ENCODE peak calls at places on chromosome 6, in seven cellular contexts. H is colonic mucosa, L is neural progenitor cell, X is A549, F is cardiac fibroblast, J is fibroblast of lung, N is kidney epithelial cell. S is an unnamed sample.

GRCh38 chr6:16345449-16346330 is 107.3 kb downstream of the GMPR start:
- DNase-seq in H (no peak), L (peak), X (peak), F (peak), J (peak), N (no peak), S (no peak)

GRCh38 chr6:6821639-6822261 is 233.2 kb downstream of the LY86 start:
- DNase-seq in H (no peak), L (no peak), X (no peak), F (no peak), J (no peak), N (no peak), S (no peak)

GRCh38 chr6:170295519-170296422 is 4.9 kb upstream of the DLL1 start:
- DNase-seq in H (no peak), L (peak), X (no peak), F (no peak), J (no peak), N (no peak), S (no peak)

GRCh38 chr6:78749326-78749725 is 118.0 kb upstream of the IRAK1BP1 start:
- DNase-seq in H (no peak), L (no peak), X (no peak), F (no peak), J (no peak), N (no peak), S (no peak)

GRCh38 chr6:11595903-11596302 is 58.4 kb downstream of the TMEM170B start:
- DNase-seq in H (no peak), L (peak), X (no peak), F (no peak), J (no peak), N (no peak), S (no peak)

GRCh38 chr6:52547647-52548352 is 29.1 kb downstream of the TRAM2 start:
- DNase-seq in H (peak), L (no peak), X (no peak), F (peak), J (peak), N (no peak), S (no peak)

GRCh38 chr6:140572129-140572528 is 1197.7 kb upstream of the CITED2 start:
- DNase-seq in H (no peak), L (no peak), X (no peak), F (peak), J (peak), N (peak), S (no peak)

GRCh38 chr6:155125916-155126315 is 130.8 kb downstream of the TIAM2 start:
- DNase-seq in H (no peak), L (no peak), X (no peak), F (no peak), J (peak), N (no peak), S (no peak)

GRCh38 chr6:36204068-36204753 is 7.7 kb downstream of the BRPF3 start:
- DNase-seq in H (no peak), L (no peak), X (no peak), F (no peak), J (no peak), N (no peak), S (no peak)

GRCh38 chr6:161100072-161100471 is 108.5 kb downstream of the MAP3K4 start:
- DNase-seq in H (no peak), L (no peak), X (no peak), F (no peak), J (no peak), N (peak), S (no peak)

GRCh38 chr6:131053546-131054240 is 9.4 kb downstream of the EPB41L2 start:
- DNase-seq in H (no peak), L (no peak), X (no peak), F (no peak), J (no peak), N (no peak), S (no peak)

GRCh38 chr6:38283734-38284362 is 355.9 kb downstream of the BTBD9 start:
- DNase-seq in H (no peak), L (no peak), X (no peak), F (no peak), J (no peak), N (peak), S (no peak)

GRCh38 chr6:156564128-156564806 is 212.9 kb upstream of the ARID1B start:
- DNase-seq in H (peak), L (peak), X (peak), F (peak), J (peak), N (no peak), S (no peak)

GRCh38 chr6:24902782-24903181 is 33.0 kb downstream of the RIPOR2 start:
- DNase-seq in H (no peak), L (no peak), X (no peak), F (peak), J (peak), N (peak), S (no peak)

GRCh38 chr6:156832166-156832743 is 55.1 kb downstream of the ARID1B start:
- DNase-seq in H (no peak), L (no peak), X (peak), F (peak), J (peak), N (no peak), S (no peak)

GRCh38 chr6:155177369-155177961 is 86.3 kb upstream of the CLDN20 start:
- DNase-seq in H (peak), L (peak), X (peak), F (peak), J (peak), N (no peak), S (no peak)

GRCh38 chr6:112501705-112502104 is 154.6 kb downstream of the RFPL4B start:
- DNase-seq in H (no peak), L (peak), X (no peak), F (peak), J (peak), N (no peak), S (no peak)

GRCh38 chr6:106918128-106918527 is 56.4 kb downstream of the CD24 start:
- DNase-seq in H (no peak), L (no peak), X (no peak), F (no peak), J (no peak), N (no peak), S (no peak)

GRCh38 chr6:341914-342831 is 49.4 kb upstream of the IRF4 start:
- DNase-seq in H (no peak), L (no peak), X (no peak), F (no peak), J (no peak), N (no peak), S (no peak)

GRCh38 chr6:35804996-35805736 is at the start of gene LHFPL5:
- DNase-seq in H (peak), L (peak), X (peak), F (peak), J (peak), N (no peak), S (no peak)

GRCh38 chr6:143449082-143449481 is 1.4 kb downstream of the ADAT2 start:
- DNase-seq in H (no peak), L (no peak), X (no peak), F (no peak), J (no peak), N (no peak), S (no peak)

DNA sequence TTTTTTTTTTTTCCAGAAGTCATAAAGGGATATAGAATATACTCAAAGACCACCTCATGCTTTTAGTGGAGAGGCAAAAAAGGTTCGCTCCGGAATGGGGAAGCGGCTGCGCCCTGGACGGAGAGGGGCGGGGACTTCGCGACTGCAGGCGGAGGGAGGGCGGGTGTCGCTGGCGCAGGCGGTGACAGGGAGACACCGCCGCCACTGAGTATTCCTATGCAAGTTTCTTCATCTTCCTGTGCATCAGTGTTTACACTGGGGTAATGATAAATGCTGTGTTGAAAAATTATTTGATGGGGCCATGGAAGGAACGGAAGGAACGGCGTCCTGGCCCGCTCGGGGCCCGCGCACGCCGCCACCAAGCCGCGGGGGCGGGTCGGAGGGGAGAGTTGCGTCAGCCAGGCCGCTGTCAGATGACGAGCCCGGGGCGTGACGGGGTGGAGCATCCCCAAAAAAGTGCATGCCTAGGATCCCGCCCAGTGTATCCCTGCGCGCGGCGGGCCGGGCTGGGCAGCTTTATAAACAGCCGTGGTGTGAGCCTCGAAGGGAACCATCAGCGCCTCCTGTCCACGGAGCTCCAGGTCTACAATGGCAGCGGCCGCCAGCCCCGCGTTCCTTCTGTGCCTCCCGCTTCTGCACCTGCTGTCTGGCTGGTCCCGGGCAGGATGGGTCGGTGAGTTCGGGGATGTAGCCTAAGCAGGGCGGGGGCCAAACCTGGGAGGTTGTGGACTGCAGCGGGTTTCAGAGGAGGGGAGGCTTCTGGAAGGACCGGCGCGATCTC is at the start of gene ULBP1:
- DNase-seq in H (peak), L (peak), X (peak), F (peak), J (peak), N (no peak), S (peak)
- H3K4me3 ChIP-seq in H (peak), L (peak), X (peak), F (peak), J (peak), N (peak), S (peak)

GRCh38 chr6:47033029-47033796 is 8.9 kb downstream of the ADGRF1 start:
- DNase-seq in H (no peak), L (no peak), X (no peak), F (no peak), J (no peak), N (no peak), S (no peak)

GRCh38 chr6:47031656-47032055 is 10.5 kb downstream of the ADGRF1 start:
- DNase-seq in H (no peak), L (no peak), X (no peak), F (no peak), J (no peak), N (no peak), S (no peak)

GRCh38 chr6:47034919-47035318 is 7.2 kb downstream of the ADGRF1 start:
- DNase-seq in H (no peak), L (peak), X (no peak), F (peak), J (peak), N (peak), S (no peak)

GRCh38 chr6:47029865-47030561 is 12.1 kb downstream of the ADGRF1 start:
- DNase-seq in H (no peak), L (no peak), X (no peak), F (no peak), J (no peak), N (no peak), S (no peak)

DNA sequence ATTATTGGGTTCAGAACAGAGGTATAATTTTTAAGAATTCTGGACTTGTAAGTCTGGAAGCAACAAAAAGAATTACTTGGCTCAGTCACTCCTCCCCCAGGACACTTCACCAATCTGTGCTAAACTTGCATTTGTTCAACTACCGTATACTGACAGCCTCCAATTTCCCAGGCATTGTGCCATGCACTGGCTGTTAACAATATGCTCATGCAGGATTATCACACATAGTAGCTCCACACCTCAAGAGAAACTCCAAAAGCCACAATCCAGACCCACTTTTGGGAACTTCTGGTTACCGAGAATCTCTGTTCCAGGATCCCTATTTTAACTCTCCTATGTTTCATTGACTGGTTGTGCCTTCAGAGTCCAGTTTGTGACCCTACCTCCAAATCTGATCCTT is 7.7 kb downstream of the ADGRF1 start:
- DNase-seq in H (no peak), L (no peak), X (no peak), F (peak), J (no peak), N (no peak), S (no peak)
- H3K4me3 ChIP-seq in H (no peak), L (no peak), X (no peak), F (no peak), J (no peak), N (no peak), S (no peak)

GRCh38 chr6:45327956-45328522 is at the start of gene RUNX2:
- DNase-seq in H (no peak), L (no peak), X (no peak), F (peak), J (peak), N (peak), S (no peak)
- H3K4me3 ChIP-seq in H (no peak), L (no peak), X (no peak), F (no peak), J (peak), N (no peak), S (peak)

GRCh38 chr6:118524686-118525085 is 23.4 kb upstream of the PLN start:
- DNase-seq in H (no peak), L (no peak), X (no peak), F (no peak), J (no peak), N (no peak), S (no peak)
- H3K4me3 ChIP-seq in H (no peak), L (no peak), X (no peak), F (no peak), J (no peak), N (no peak), S (no peak)

GRCh38 chr6:21265264-21266044 is 328.1 kb upstream of the SOX4 start:
- DNase-seq in H (no peak), L (no peak), X (no peak), F (no peak), J (peak), N (no peak), S (no peak)
- H3K4me3 ChIP-seq in H (no peak), L (no peak), X (no peak), F (no peak), J (no peak), N (no peak), S (no peak)

DNA sequence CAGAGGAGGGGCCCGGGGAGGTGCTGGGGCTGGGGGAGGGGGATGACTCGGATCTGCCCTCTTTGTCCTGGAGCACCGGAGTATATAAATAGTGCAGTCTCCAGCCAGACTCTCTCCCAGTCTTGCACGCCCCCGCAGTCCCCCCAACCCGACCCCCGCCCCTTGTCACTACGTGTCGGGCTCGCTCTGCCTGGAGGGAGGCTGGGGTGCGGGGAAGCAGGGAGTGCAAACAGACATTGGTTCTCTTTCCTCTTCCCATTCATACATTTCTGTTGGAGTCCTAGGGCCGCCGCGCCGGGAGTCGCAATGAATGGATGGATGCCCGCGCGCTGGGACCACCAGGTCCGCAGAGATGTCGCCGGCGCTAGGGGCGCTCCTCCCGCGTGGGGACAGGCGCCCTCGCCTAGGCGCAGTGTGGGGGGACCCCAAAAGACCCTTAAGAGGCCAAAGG is 179.3 kb downstream of the TBXT start:
- DNase-seq in H (no peak), L (peak), X (no peak), F (no peak), J (no peak), N (no peak), S (no peak)
- H3K4me3 ChIP-seq in H (peak), L (peak), X (peak), F (peak), J (peak), N (peak), S (peak)

GRCh38 chr6:90286884-90287488 is 9.7 kb downstream of the BACH2 start:
- DNase-seq in H (peak), L (peak), X (peak), F (peak), J (peak), N (no peak), S (no peak)

GRCh38 chr6:90285611-90286381 is 10.8 kb downstream of the BACH2 start:
- DNase-seq in H (peak), L (peak), X (peak), F (peak), J (peak), N (peak), S (peak)

GRCh38 chr6:90289902-90290301 is 6.7 kb downstream of the BACH2 start:
- DNase-seq in H (no peak), L (no peak), X (no peak), F (no peak), J (no peak), N (no peak), S (no peak)

GRCh38 chr6:90290991-90291390 is 5.7 kb downstream of the BACH2 start:
- DNase-seq in H (no peak), L (no peak), X (no peak), F (no peak), J (no peak), N (no peak), S (no peak)

DNA sequence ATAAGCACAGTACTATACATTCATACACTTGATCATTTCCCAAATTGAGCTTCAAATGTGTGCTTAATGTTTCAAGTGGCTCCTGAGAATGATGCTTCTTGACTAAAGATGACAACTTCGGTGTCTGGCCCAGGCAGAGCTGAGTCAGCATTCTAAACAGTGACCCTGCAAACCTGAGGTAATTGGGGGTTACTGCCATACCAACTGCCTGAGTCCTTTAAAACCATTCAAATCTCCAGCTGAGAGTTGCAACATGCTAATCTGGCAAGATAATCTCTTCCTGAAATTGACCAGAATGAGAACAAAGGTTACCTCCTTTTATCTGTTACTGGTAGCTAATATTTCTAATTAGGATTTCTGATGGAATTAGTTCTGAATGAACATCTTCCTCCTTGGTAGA is 8.2 kb downstream of the BACH2 start:
- DNase-seq in H (no peak), L (peak), X (no peak), F (no peak), J (peak), N (no peak), S (no peak)
- H3K4me3 ChIP-seq in H (no peak), L (no peak), X (no peak), F (no peak), J (no peak), N (no peak), S (no peak)

DNA sequence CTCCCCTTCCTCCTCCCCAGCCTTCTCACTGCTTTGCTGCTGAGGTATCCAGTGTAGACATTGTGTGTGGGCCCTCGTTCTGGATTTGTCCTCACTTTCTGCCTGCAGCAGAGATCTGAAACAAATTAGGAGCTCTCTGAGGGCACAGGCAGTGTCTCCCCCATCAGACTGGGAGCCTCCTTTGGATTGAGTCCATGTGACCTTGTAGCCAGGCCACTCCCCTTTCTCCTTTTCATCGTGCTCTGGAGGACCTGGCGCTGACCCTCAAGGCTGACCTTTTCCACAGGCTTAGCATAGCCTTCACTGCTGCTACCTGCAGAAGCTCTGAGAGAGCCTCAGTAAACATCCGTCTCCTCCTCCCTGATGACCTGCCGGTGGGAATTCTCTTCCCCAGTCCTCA is 26.2 kb downstream of the VEGFA start:
- DNase-seq in H (no peak), L (no peak), X (no peak), F (no peak), J (no peak), N (no peak), S (no peak)
- H3K4me3 ChIP-seq in H (no peak), L (no peak), X (no peak), F (no peak), J (no peak), N (no peak), S (no peak)

S was measured in thoracic aorta.